ENCODE peak calls at places on chromosomes 16 and 17, in four cellular contexts. One of them, this sample, is unnamed. For H3K4me1, the result is how much of the 10 kb centered on the place peaks cover.

GRCh38 chr16:27547134-27547533 is 2.6 kb downstream of the GTF3C1 start:
- DNase-seq in tibial nerve: no peak
- DNase-seq in Peyer's patch: no peak
- DNase-seq in ovary: no peak
- DNase-seq in this sample: no peak

GRCh38 chr16:88469615-88470395 is 16.7 kb downstream of the ZFPM1 start:
- DNase-seq in Peyer's patch: peak
- DNase-seq in ovary: no peak
- DNase-seq in tibial nerve: no peak
- DNase-seq in this sample: no peak

GRCh38 chr16:50837324-50837723 is 95.4 kb downstream of the CYLD start:
- DNase-seq in Peyer's patch: no peak
- DNase-seq in ovary: no peak
- DNase-seq in tibial nerve: no peak
- DNase-seq in this sample: no peak

GRCh38 chr17:51764387-51764971 is 394.0 kb downstream of the CA10 start:
- DNase-seq in ovary: peak
- DNase-seq in Peyer's patch: peak
- DNase-seq in tibial nerve: no peak
- DNase-seq in this sample: no peak

GRCh38 chr16:49456763-49457162 is 83.2 kb downstream of the C16orf78 start:
- DNase-seq in Peyer's patch: no peak
- DNase-seq in ovary: no peak
- DNase-seq in tibial nerve: no peak
- DNase-seq in this sample: peak

GRCh38 chr17:76869878-76870714 is 1.9 kb downstream of the MGAT5B start:
- DNase-seq in tibial nerve: no peak
- DNase-seq in Peyer's patch: no peak
- DNase-seq in ovary: no peak
- DNase-seq in this sample: no peak

GRCh38 chr17:62064029-62064790 is 868 bp downstream of the MED13 start:
- DNase-seq in ovary: no peak
- DNase-seq in tibial nerve: no peak
- DNase-seq in Peyer's patch: no peak
- DNase-seq in this sample: no peak

GRCh38 chr16:63426275-63426870 is 1390.1 kb upstream of the CDH8 start:
- DNase-seq in ovary: no peak
- DNase-seq in Peyer's patch: no peak
- DNase-seq in tibial nerve: no peak
- DNase-seq in this sample: no peak

GRCh38 chr17:145671-146541 is 8.5 kb downstream of the SCGB1C2 start:
- DNase-seq in tibial nerve: no peak
- DNase-seq in Peyer's patch: peak
- DNase-seq in ovary: peak
- DNase-seq in this sample: peak

GRCh38 chr17:39094607-39095308 is 56.7 kb downstream of the PLXDC1 start:
- DNase-seq in ovary: no peak
- DNase-seq in tibial nerve: no peak
- DNase-seq in Peyer's patch: peak
- DNase-seq in this sample: no peak

GRCh38 chr16:65510241-65510640 is 388.4 kb upstream of the CDH11 start:
- DNase-seq in Peyer's patch: no peak
- DNase-seq in ovary: no peak
- DNase-seq in tibial nerve: no peak
- DNase-seq in this sample: no peak

GRCh38 chr17:72984145-72984924 is 108.2 kb downstream of the SLC39A11 start:
- DNase-seq in Peyer's patch: no peak
- DNase-seq in tibial nerve: no peak
- DNase-seq in ovary: no peak
- DNase-seq in this sample: no peak

GRCh38 chr16:50555892-50556673 is 7.9 kb downstream of the NKD1 start:
- DNase-seq in tibial nerve: no peak
- DNase-seq in Peyer's patch: no peak
- DNase-seq in ovary: no peak
- DNase-seq in this sample: no peak

GRCh38 chr17:46964315-46965265 is 14.5 kb downstream of the RPRML start:
- DNase-seq in Peyer's patch: no peak
- DNase-seq in tibial nerve: no peak
- DNase-seq in ovary: no peak
- DNase-seq in this sample: no peak

GRCh38 chr17:41915566-41915965 is 3.2 kb downstream of the ACLY start:
- DNase-seq in ovary: no peak
- DNase-seq in Peyer's patch: no peak
- DNase-seq in tibial nerve: no peak
- DNase-seq in this sample: no peak
- H3K4me3 ChIP-seq in ovary: no peak
- H3K4me3 ChIP-seq in Peyer's patch: no peak
- H3K4me3 ChIP-seq in tibial nerve: no peak
- H3K4me3 ChIP-seq in this sample: no peak

DNA sequence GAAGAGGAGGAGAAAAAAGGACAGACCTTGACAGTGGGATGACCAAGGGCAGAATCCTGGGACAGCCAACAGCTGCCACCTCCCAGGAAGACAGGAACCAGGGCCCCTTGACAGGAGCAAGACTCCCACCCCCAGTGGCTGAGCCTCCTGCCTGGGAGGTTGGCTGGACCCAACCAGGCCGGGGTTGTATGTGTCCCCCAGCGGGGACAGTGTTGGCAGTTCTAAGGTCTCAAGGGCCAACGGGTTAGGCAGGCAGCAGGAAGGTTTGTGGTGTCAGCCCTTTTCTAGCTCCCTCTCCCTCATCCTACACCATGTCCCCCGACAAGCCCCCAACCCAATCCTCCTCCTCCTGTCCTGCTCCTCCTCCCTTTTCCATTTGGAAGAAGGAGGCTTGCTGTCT is 126.2 kb downstream of the MRM1 start:
- DNase-seq in Peyer's patch: no peak
- DNase-seq in tibial nerve: no peak
- DNase-seq in ovary: no peak
- DNase-seq in this sample: no peak
- H3K4me1 ChIP-seq in Peyer's patch: under half
- H3K4me1 ChIP-seq in tibial nerve: under half
- H3K4me1 ChIP-seq in ovary: under half
- H3K4me1 ChIP-seq in this sample: under half

DNA sequence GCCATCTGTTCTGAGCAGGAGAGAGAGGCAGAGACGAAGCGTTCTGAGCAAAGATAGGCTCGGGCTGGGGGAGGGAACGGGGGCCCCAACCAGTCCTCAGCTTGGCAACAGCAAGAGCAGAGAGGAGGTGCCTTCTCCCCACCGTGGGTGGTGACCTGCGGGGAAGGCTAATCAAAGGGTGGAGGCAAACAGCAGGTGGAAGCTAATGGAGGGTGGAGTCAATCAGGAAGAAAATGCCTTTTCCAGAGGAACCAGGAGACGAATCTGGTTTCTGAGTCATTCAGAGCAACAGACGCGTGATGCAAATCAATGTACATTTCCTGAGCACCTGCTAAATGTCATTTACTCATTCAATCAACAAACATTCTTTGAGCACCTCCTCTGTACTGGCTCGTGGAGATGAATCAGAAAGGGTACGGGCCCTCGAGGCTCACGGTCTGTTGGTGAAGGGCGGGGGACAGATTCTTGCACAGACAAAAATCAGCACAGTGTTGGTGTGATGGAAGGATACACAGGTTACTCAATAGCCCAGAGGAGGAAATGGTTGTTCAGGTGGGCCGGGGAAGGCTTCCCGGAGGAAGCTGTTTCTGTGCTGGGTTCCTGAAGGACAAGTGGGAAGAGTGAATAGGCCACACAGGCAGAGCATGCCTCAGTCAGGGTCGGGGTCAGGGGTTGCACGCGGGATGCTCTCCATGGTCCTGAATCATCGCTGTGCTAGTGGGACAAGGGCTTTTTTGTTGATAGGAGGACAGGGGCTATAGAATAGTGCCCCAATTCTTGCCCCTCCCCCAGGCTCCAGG is 5.7 kb upstream of the SPNS2 start:
- DNase-seq in ovary: peak
- DNase-seq in tibial nerve: no peak
- DNase-seq in Peyer's patch: no peak
- DNase-seq in this sample: no peak
- H3K27ac ChIP-seq in ovary: no peak
- H3K27ac ChIP-seq in tibial nerve: no peak
- H3K27ac ChIP-seq in Peyer's patch: no peak
- H3K27ac ChIP-seq in this sample: no peak

GRCh38 chr16:57984443-57985203 is 13.7 kb upstream of the CNGB1 start:
- DNase-seq in tibial nerve: peak
- DNase-seq in Peyer's patch: peak
- DNase-seq in ovary: peak
- DNase-seq in this sample: peak
- H3K4me3 ChIP-seq in tibial nerve: peak
- H3K4me3 ChIP-seq in Peyer's patch: peak
- H3K4me3 ChIP-seq in ovary: peak
- H3K4me3 ChIP-seq in this sample: peak

GRCh38 chr17:81387235-81388060 is 7.8 kb upstream of the BAHCC1 start:
- DNase-seq in tibial nerve: no peak
- DNase-seq in Peyer's patch: no peak
- DNase-seq in ovary: peak
- DNase-seq in this sample: no peak

GRCh38 chr17:81389585-81389984 is 5.7 kb upstream of the BAHCC1 start:
- DNase-seq in tibial nerve: no peak
- DNase-seq in Peyer's patch: no peak
- DNase-seq in ovary: no peak
- DNase-seq in this sample: no peak

GRCh38 chr17:81388091-81388611 is 7.1 kb upstream of the BAHCC1 start:
- DNase-seq in tibial nerve: no peak
- DNase-seq in Peyer's patch: no peak
- DNase-seq in ovary: peak
- DNase-seq in this sample: no peak

GRCh38 chr17:81390029-81390428 is 5.2 kb upstream of the BAHCC1 start:
- DNase-seq in ovary: peak
- DNase-seq in tibial nerve: no peak
- DNase-seq in Peyer's patch: no peak
- DNase-seq in this sample: no peak

DNA sequence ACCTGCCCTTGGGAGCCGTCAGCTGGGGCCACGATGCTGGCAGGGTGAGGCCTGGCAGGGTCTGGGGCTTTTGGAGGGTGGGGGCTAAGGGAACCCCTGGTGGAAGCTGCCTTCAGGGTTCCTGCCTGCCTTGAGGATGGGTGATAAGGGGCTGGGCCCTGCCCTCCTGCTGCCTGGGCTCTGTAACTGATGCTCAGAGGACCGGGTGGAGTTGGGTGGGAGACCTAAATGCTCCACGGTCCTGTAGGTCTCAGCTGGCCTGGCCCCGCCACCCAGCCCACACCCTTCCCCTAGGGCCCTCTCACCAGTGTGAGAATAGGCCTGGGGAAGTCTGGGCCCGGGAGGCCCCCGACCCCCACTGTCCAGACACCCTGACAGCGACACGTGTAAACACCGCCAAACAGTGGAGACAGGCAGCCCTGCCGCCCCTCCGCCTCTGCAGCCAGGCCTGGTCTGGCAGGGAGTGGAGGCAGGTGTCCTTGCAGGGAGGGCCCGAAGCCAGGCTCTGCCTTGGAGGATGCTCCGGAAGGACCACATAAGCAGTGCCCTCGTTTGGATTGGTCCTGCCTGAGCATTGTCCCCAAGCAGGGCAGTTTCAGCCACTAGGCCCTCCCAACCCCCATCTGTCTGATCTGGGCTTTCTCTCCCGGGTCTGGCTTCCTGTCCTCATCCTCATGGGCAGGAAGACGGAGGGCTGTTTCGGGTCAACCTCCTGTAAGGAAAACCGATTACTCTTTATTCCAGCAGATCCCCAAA is 6.5 kb upstream of the BAHCC1 start:
- DNase-seq in ovary: peak
- DNase-seq in Peyer's patch: no peak
- DNase-seq in tibial nerve: no peak
- DNase-seq in this sample: no peak
- H3K4me1 ChIP-seq in ovary: under half
- H3K4me1 ChIP-seq in Peyer's patch: under half
- H3K4me1 ChIP-seq in tibial nerve: half or more
- H3K4me1 ChIP-seq in this sample: under half

GRCh38 chr17:81470944-81471803 is 41.4 kb downstream of the ACTG1 start:
- DNase-seq in tibial nerve: no peak
- DNase-seq in Peyer's patch: no peak
- DNase-seq in ovary: no peak
- DNase-seq in this sample: no peak
- H3K27ac ChIP-seq in tibial nerve: peak
- H3K27ac ChIP-seq in Peyer's patch: no peak
- H3K27ac ChIP-seq in ovary: no peak
- H3K27ac ChIP-seq in this sample: no peak

GRCh38 chr17:68847711-68848110 is 107.5 kb downstream of the ABCA8 start:
- DNase-seq in tibial nerve: no peak
- DNase-seq in Peyer's patch: no peak
- DNase-seq in ovary: no peak
- DNase-seq in this sample: no peak
- H3K4me3 ChIP-seq in tibial nerve: no peak
- H3K4me3 ChIP-seq in Peyer's patch: no peak
- H3K4me3 ChIP-seq in ovary: no peak
- H3K4me3 ChIP-seq in this sample: no peak

GRCh38 chr16:20903116-20903888 is 2.7 kb downstream of the LYRM1 start:
- DNase-seq in ovary: no peak
- DNase-seq in Peyer's patch: no peak
- DNase-seq in tibial nerve: no peak
- DNase-seq in this sample: no peak
- H3K4me1 ChIP-seq in ovary: under half
- H3K4me1 ChIP-seq in Peyer's patch: under half
- H3K4me1 ChIP-seq in tibial nerve: half or more
- H3K4me1 ChIP-seq in this sample: under half

DNA sequence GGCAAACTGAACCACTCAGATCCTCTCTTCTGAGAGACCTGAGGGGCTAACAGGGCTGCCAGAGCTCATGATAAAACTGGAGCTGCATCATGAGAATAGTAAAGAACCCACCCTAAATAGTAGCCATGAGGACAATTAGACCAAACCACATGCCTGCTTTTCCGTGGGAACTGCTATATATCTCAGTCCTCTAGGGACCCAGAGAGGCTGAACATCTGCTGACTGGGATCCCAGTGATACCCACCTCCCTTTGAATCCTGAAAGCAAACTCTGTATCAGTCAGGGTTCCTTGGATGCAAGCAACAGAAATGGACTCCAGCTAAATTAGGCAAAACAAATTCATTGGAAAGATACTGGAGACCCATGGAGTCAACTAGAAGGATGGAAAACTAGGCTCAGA is 6.5 kb downstream of the MT1X start:
- DNase-seq in ovary: no peak
- DNase-seq in Peyer's patch: no peak
- DNase-seq in tibial nerve: no peak
- DNase-seq in this sample: no peak
- H3K27ac ChIP-seq in ovary: no peak
- H3K27ac ChIP-seq in Peyer's patch: no peak
- H3K27ac ChIP-seq in tibial nerve: no peak
- H3K27ac ChIP-seq in this sample: no peak

GRCh38 chr17:56583772-56584171 is 9.7 kb upstream of the NOG start:
- DNase-seq in Peyer's patch: no peak
- DNase-seq in ovary: no peak
- DNase-seq in tibial nerve: no peak
- DNase-seq in this sample: no peak

GRCh38 chr17:56587298-56587697 is 6.2 kb upstream of the NOG start:
- DNase-seq in tibial nerve: no peak
- DNase-seq in ovary: no peak
- DNase-seq in Peyer's patch: no peak
- DNase-seq in this sample: no peak

GRCh38 chr17:56577810-56578209 is 15.7 kb upstream of the NOG start:
- DNase-seq in tibial nerve: no peak
- DNase-seq in Peyer's patch: no peak
- DNase-seq in ovary: no peak
- DNase-seq in this sample: no peak

GRCh38 chr17:56577190-56577589 is 16.3 kb upstream of the NOG start:
- DNase-seq in tibial nerve: no peak
- DNase-seq in ovary: no peak
- DNase-seq in Peyer's patch: no peak
- DNase-seq in this sample: no peak

GRCh38 chr17:56581635-56582605 is 11.6 kb upstream of the NOG start:
- DNase-seq in Peyer's patch: no peak
- DNase-seq in ovary: no peak
- DNase-seq in tibial nerve: no peak
- DNase-seq in this sample: no peak
- H3K4me3 ChIP-seq in Peyer's patch: no peak
- H3K4me3 ChIP-seq in ovary: no peak
- H3K4me3 ChIP-seq in tibial nerve: no peak
- H3K4me3 ChIP-seq in this sample: no peak

This sample was measured in ascending aorta.